ENCODE peak calls at places on chromosomes 7 and 10, in six cellular contexts. D is body of pancreas, Z is sigmoid colon, G is cardiac fibroblast, M is GM12878, C is right atrium auricular region. L is an unnamed sample.

GRCh38 chr10:35789996-35790395 is 147.9 kb upstream of the FZD8 start:
- DNase-seq in D (no peak), Z (no peak), G (peak), M (no peak), C (no peak), L (peak)

GRCh38 chr7:130432886-130433285 is 7.9 kb downstream of the CEP41 start:
- DNase-seq in D (no peak), Z (no peak), G (peak), M (no peak), C (no peak), L (peak)

GRCh38 chr10:118948784-118949183 is 80.7 kb upstream of the NANOS1 start:
- DNase-seq in D (no peak), Z (no peak), G (no peak), M (no peak), C (peak), L (no peak)

GRCh38 chr10:16545126-16545736 is 23.6 kb upstream of the C1QL3 start:
- DNase-seq in D (peak), Z (no peak), G (peak), M (no peak), C (no peak), L (peak)

GRCh38 chr10:5684318-5684970 is at the start of gene TASOR2:
- DNase-seq in D (peak), Z (peak), G (peak), M (peak), C (peak), L (peak)

GRCh38 chr10:5976689-5977470 is 463 bp downstream of the IL15RA start:
- DNase-seq in D (peak), Z (peak), G (peak), M (no peak), C (no peak), L (peak)

GRCh38 chr10:47451998-47452494 is 31.9 kb downstream of the ANXA8 start:
- DNase-seq in D (no peak), Z (no peak), G (no peak), M (no peak), C (no peak), L (no peak)

GRCh38 chr10:6769704-6770417 is 189.8 kb upstream of the PRKCQ start:
- DNase-seq in D (no peak), Z (no peak), G (no peak), M (peak), C (no peak), L (no peak)

GRCh38 chr7:73850781-73851207 is 8.5 kb upstream of the METTL27 start:
- DNase-seq in D (no peak), Z (no peak), G (peak), M (no peak), C (peak), L (peak)

GRCh38 chr10:131789516-131789915 is 111.3 kb upstream of the PPP2R2D start:
- DNase-seq in D (no peak), Z (peak), G (no peak), M (no peak), C (no peak), L (no peak)

GRCh38 chr7:2044311-2044882 is 188.3 kb downstream of the MAD1L1 start:
- DNase-seq in D (no peak), Z (peak), G (no peak), M (no peak), C (no peak), L (no peak)

GRCh38 chr10:88147000-88147798 is 283.8 kb downstream of the PTEN start:
- DNase-seq in D (peak), Z (peak), G (no peak), M (no peak), C (peak), L (no peak)

GRCh38 chr7:142311876-142312275 is 54.0 kb upstream of the PRSS58 start:
- DNase-seq in D (no peak), Z (no peak), G (no peak), M (no peak), C (no peak), L (no peak)

GRCh38 chr10:92590623-92591549 is 2.0 kb upstream of the KIF11 start:
- DNase-seq in D (peak), Z (no peak), G (peak), M (no peak), C (peak), L (peak)

GRCh38 chr10:88336316-88336715 is 246.8 kb downstream of the RNLS start:
- DNase-seq in D (no peak), Z (no peak), G (no peak), M (no peak), C (no peak), L (no peak)

GRCh38 chr7:129343099-129343700 is 91.0 kb upstream of the STRIP2 start:
- DNase-seq in D (no peak), Z (no peak), G (peak), M (no peak), C (no peak), L (peak)

GRCh38 chr10:16995867-16996529 is 133.6 kb downstream of the CUBN start:
- DNase-seq in D (no peak), Z (no peak), G (peak), M (no peak), C (no peak), L (no peak)

GRCh38 chr7:107891619-107892366 is 810 bp downstream of the DLD start:
- DNase-seq in D (no peak), Z (no peak), G (peak), M (no peak), C (no peak), L (peak)

GRCh38 chr7:85111761-85112160 is 75.1 kb downstream of the SEMA3D start:
- DNase-seq in D (no peak), Z (no peak), G (peak), M (no peak), C (no peak), L (no peak)

GRCh38 chr10:77756319-77757232 is 119.0 kb upstream of the KCNMA1 start:
- DNase-seq in D (peak), Z (no peak), G (peak), M (no peak), C (no peak), L (peak)

GRCh38 chr10:76298329-76298728 is 866.9 kb downstream of the LRMDA start:
- DNase-seq in D (no peak), Z (no peak), G (no peak), M (no peak), C (no peak), L (no peak)

GRCh38 chr10:78231930-78232329 is 198.3 kb downstream of the RPS24 start:
- DNase-seq in D (peak), Z (no peak), G (peak), M (no peak), C (no peak), L (peak)

GRCh38 chr7:98935811-98936210 is 57.5 kb downstream of the TRRAP start:
- DNase-seq in D (no peak), Z (no peak), G (peak), M (no peak), C (no peak), L (no peak)

GRCh38 chr7:158009886-158010285 is 577.7 kb downstream of the PTPRN2 start:
- DNase-seq in D (no peak), Z (no peak), G (no peak), M (no peak), C (no peak), L (no peak)

GRCh38 chr10:79019441-79019840 is 49.3 kb upstream of the ZMIZ1 start:
- DNase-seq in D (no peak), Z (peak), G (no peak), M (no peak), C (no peak), L (no peak)

GRCh38 chr10:123552760-123553554 is 113.2 kb upstream of the GPR26 start:
- DNase-seq in D (no peak), Z (no peak), G (no peak), M (peak), C (peak), L (no peak)

GRCh38 chr10:19979628-19980027 is 163.4 kb downstream of the PLXDC2 start:
- DNase-seq in D (no peak), Z (no peak), G (no peak), M (no peak), C (no peak), L (peak)

GRCh38 chr7:44210107-44210506 is 9.3 kb downstream of the YKT6 start:
- DNase-seq in D (no peak), Z (no peak), G (no peak), M (no peak), C (no peak), L (no peak)

GRCh38 chr7:41912426-41912825 is 209.5 kb upstream of the INHBA start:
- DNase-seq in D (no peak), Z (no peak), G (no peak), M (no peak), C (no peak), L (no peak)

GRCh38 chr7:128056901-128057300 is 25.7 kb upstream of the LRRC4 start:
- DNase-seq in D (no peak), Z (no peak), G (peak), M (no peak), C (no peak), L (peak)

GRCh38 chr7:20172736-20173334 is 44.3 kb downstream of the MACC1 start:
- DNase-seq in D (peak), Z (peak), G (peak), M (no peak), C (no peak), L (peak)

GRCh38 chr7:27662490-27663205 is at the start of gene HIBADH:
- DNase-seq in D (peak), Z (peak), G (peak), M (peak), C (peak), L (peak)
- TF ChIP-seq CTCF in D (peak), Z (no peak), G (no peak), M (no peak), C (no peak), L (peak)

GRCh38 chr7:39700932-39701331 is 77.6 kb downstream of the RALA start:
- DNase-seq in D (peak), Z (peak), G (no peak), M (no peak), C (no peak), L (no peak)

GRCh38 chr7:39700165-39700564 is 76.8 kb downstream of the RALA start:
- DNase-seq in D (no peak), Z (no peak), G (no peak), M (no peak), C (no peak), L (no peak)

GRCh38 chr7:39702133-39702532 is 78.8 kb downstream of the RALA start:
- DNase-seq in D (no peak), Z (no peak), G (no peak), M (no peak), C (no peak), L (no peak)

GRCh38 chr7:39697481-39697880 is 74.1 kb downstream of the RALA start:
- DNase-seq in D (no peak), Z (no peak), G (no peak), M (no peak), C (no peak), L (no peak)

DNA sequence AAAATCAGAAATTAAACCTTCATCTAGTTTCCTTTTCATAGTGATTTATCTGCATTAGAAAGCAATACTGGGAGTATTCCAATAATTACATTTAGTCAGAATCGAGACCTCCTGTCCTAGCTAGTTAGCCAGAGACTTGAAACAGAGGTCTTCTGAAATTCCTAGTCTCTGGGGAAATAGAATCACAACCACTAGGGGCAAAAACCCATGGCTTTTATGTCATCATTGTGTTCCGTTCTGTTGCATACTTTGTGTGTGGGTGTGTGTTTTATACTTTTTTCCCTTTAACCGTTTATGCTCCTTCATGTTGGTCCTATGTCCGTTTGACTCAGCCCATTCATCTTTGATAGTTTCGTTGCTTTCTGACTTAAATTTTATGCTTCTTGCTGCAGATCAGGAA is 79.8 kb downstream of the RALA start:
- DNase-seq in D (no peak), Z (no peak), G (peak), M (no peak), C (no peak), L (no peak)
- TF ChIP-seq CTCF in D (peak), Z (no peak), G (peak), M (no peak), C (no peak), L (no peak)

DNA sequence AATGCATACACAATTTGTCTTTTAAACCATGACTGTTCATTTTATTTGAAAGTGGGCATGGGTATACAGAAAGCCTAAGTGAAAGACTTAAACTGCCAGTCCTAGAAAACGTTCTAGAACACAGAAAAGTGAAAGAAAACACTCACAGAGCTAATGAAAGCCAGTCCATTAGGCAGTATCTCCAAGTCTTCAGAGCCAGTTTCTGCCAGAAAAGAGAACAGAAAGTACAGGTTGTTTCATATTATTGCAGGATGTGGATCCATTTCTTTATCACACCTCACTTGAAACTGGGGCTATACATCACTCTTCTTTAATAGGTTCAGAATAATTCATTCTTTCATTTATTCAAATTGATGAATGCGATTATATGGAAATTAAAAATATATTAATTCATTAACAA is 7.7 kb downstream of the PON1 start:
- DNase-seq in D (no peak), Z (no peak), G (no peak), M (peak), C (no peak), L (no peak)
- TF ChIP-seq CTCF in D (no peak), Z (no peak), G (no peak), M (no peak), C (no peak), L (no peak)

DNA sequence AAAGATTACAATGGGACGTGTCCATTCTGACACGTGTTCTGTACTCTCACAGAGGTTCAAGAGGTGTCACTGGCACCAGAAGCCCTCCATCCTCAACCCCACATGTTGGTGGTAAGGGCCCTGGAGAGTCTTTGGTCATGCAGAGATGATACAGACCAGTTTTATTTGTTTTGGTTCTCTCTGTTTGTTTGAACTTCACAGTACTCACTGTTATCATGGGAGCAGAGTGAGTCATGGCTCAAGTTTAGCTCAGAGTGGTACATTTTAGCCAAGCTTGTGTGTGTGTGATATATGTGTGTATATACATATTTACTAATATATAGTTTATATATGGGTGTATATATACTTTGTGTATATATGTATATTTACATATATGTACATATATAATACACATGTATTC is 935.6 kb downstream of the GRID1 start:
- DNase-seq in D (no peak), Z (no peak), G (no peak), M (no peak), C (no peak), L (no peak)
- TF ChIP-seq CTCF in D (no peak), Z (no peak), G (no peak), M (no peak), C (no peak), L (no peak)

GRCh38 chr10:132793213-132793612 is 7.3 kb upstream of the NKX6-2 start:
- DNase-seq in D (no peak), Z (no peak), G (no peak), M (no peak), C (no peak), L (no peak)
- TF ChIP-seq CTCF in D (no peak), Z (no peak), G (no peak), M (no peak), C (no peak), L (no peak)

DNA sequence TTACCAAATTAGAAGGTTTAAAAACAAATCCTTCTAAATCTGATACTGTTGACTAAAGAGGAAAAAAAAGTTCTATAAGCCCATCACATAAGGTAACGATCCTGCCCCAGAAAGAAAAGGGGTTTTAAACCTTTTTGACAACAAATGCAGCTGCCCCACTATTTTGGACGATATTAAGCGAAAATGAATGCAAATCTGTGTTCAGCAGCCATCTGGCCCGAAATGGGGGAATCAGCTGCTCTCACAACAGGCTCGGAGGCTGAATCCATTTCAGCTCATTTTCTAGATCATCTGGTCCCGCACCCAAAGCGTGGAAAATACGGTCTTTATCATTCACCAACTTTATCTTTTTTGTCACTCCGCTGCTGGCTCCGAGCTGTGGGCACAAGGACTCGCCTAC is 2.3 kb upstream of the EBF3 start:
- DNase-seq in D (no peak), Z (peak), G (no peak), M (no peak), C (no peak), L (no peak)
- TF ChIP-seq CTCF in D (no peak), Z (no peak), G (no peak), M (no peak), C (no peak), L (no peak)

GRCh38 chr10:121307411-121307980 is 290.7 kb downstream of the FGFR2 start:
- DNase-seq in D (no peak), Z (no peak), G (no peak), M (no peak), C (no peak), L (no peak)
- TF ChIP-seq CTCF in D (no peak), Z (no peak), G (no peak), M (no peak), C (no peak), L (no peak)